ENCODE peak calls at places on chromosomes 13 and 19, in five cellular contexts. C is psoas muscle, V is tibial nerve, D is foreskin fibroblast, F is cardiac muscle cell. O is an unnamed sample.

GRCh38 chr19:8185343-8186068 is 23.7 kb upstream of the CERS4 start:
- DNase-seq in C (no peak), F (no peak), V (no peak), D (no peak), O (no peak)

GRCh38 chr19:27901078-27901477 is 1311.9 kb downstream of the UQCRFS1 start:
- DNase-seq in C (no peak), F (no peak), D (no peak), V (no peak), O (no peak)

GRCh38 chr19:46601318-46602224 is at the start of gene CALM3:
- DNase-seq in V (no peak), C (no peak), D (peak), F (no peak), O (no peak)

GRCh38 chr13:23289917-23290357 is 109.2 kb downstream of the SGCG start:
- DNase-seq in C (no peak), F (no peak), V (no peak), D (peak), O (peak)

GRCh38 chr19:19460761-19461265 is 54.5 kb downstream of the TSSK6 start:
- DNase-seq in V (peak), C (peak), F (peak), D (peak), O (peak)

GRCh38 chr13:59906413-59907027 is 257.2 kb downstream of the DIAPH3 start:
- DNase-seq in C (no peak), V (no peak), D (peak), F (peak), O (peak)

GRCh38 chr19:42132851-42133528 is 744 bp upstream of the POU2F2 start:
- DNase-seq in F (peak), D (peak), C (peak), V (peak), O (peak)

GRCh38 chr19:18814063-18814462 is 17.7 kb upstream of the UPF1 start:
- DNase-seq in C (peak), V (no peak), F (no peak), D (no peak), O (peak)

GRCh38 chr13:33140161-33140560 is 123.9 kb downstream of the KL start:
- DNase-seq in F (no peak), D (no peak), V (no peak), C (no peak), O (no peak)

GRCh38 chr19:5827891-5828660 is 11.4 kb downstream of the FUT6 start:
- DNase-seq in V (peak), F (peak), C (peak), D (peak), O (peak)

GRCh38 chr19:49515767-49516166 is 3.3 kb downstream of the FCGRT start:
- DNase-seq in F (no peak), V (no peak), C (peak), D (peak), O (no peak)

GRCh38 chr13:53142301-53142700 is 113.7 kb downstream of the OLFM4 start:
- DNase-seq in D (no peak), C (no peak), F (no peak), V (no peak), O (peak)

GRCh38 chr13:34750078-34750703 is 191.9 kb upstream of the NBEA start:
- DNase-seq in F (peak), C (no peak), V (no peak), D (peak), O (no peak)

GRCh38 chr13:44149821-44150220 is 223.8 kb upstream of the SERP2 start:
- DNase-seq in F (no peak), D (no peak), C (no peak), V (no peak), O (no peak)

DNA sequence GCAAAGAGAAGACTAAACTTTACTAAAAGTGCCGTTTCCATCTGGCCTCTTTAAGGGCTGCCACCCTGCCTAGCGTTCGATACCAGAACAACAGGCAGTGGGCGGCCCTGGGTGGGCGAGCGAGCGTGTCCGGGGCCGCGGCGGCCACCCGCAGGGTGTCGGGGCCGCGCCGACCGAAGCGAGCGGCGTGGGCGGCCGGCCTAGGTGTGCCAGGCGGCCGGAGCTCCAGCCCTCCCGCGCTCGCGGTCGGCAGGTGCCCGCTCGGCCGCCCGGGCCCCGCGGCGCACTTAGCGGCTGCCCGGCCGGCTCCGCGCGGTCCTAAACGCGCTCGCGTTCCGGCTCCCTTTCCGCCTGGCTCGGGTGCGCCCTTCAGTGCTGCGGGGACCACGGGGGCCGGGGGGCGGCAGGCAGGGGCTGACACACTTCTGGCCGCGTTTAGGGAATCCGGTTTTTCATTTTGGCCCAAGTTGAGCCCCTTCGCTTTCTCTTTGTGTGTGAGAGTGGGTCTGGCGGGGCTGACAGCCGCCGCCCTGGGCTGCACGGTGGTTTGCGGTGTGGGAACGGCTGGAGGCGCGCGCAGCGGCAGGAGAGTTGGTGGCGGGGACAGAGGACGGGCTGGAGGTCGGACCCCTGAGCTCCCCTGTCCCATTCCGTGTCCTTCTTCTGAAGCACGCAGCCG is 2.9 kb downstream of the FGF9 start:
- DNase-seq in D (peak), F (peak), C (peak), V (no peak), O (no peak)
- H3K4me3 ChIP-seq in D (peak), F (peak), C (peak), V (peak), O (peak)

GRCh38 chr19:17751103-17751911 is at the start of gene FCHO1:
- DNase-seq in V (no peak), F (no peak), D (no peak), C (no peak), O (no peak)
- H3K4me3 ChIP-seq in V (no peak), F (no peak), D (no peak), C (no peak), O (no peak)

GRCh38 chr19:45376045-45376724 is 5.8 kb upstream of the ERCC2 start:
- DNase-seq in V (no peak), F (peak), D (peak), C (peak), O (peak)
- H3K4me3 ChIP-seq in V (no peak), F (no peak), D (no peak), C (no peak), O (no peak)

GRCh38 chr13:52036037-52036436 is 11.5 kb downstream of the UTP14C start:
- DNase-seq in D (no peak), V (no peak), C (no peak), F (no peak), O (no peak)

GRCh38 chr13:52033039-52033438 is 8.5 kb downstream of the UTP14C start:
- DNase-seq in D (no peak), F (no peak), C (no peak), V (no peak), O (no peak)

GRCh38 chr13:52029569-52029968 is 5.1 kb downstream of the UTP14C start:
- DNase-seq in C (no peak), D (no peak), F (no peak), V (no peak), O (no peak)

GRCh38 chr13:52034616-52035226 is 10.2 kb downstream of the UTP14C start:
- DNase-seq in C (no peak), D (peak), F (no peak), V (no peak), O (no peak)
- H3K4me3 ChIP-seq in C (no peak), D (no peak), F (no peak), V (no peak), O (no peak)

GRCh38 chr19:56119585-56119978 is 1.5 kb downstream of the ZNF787 start:
- DNase-seq in C (peak), V (no peak), D (peak), F (no peak), O (peak)

GRCh38 chr19:56118666-56119584 is 2.2 kb downstream of the ZNF787 start:
- DNase-seq in C (no peak), F (no peak), V (no peak), D (no peak), O (no peak)

GRCh38 chr19:56121180-56122167 is at the start of gene ZNF787:
- DNase-seq in V (peak), F (peak), D (peak), C (peak), O (peak)

GRCh38 chr19:56120002-56120370 is 1.1 kb downstream of the ZNF787 start:
- DNase-seq in D (no peak), V (no peak), F (no peak), C (no peak), O (no peak)

DNA sequence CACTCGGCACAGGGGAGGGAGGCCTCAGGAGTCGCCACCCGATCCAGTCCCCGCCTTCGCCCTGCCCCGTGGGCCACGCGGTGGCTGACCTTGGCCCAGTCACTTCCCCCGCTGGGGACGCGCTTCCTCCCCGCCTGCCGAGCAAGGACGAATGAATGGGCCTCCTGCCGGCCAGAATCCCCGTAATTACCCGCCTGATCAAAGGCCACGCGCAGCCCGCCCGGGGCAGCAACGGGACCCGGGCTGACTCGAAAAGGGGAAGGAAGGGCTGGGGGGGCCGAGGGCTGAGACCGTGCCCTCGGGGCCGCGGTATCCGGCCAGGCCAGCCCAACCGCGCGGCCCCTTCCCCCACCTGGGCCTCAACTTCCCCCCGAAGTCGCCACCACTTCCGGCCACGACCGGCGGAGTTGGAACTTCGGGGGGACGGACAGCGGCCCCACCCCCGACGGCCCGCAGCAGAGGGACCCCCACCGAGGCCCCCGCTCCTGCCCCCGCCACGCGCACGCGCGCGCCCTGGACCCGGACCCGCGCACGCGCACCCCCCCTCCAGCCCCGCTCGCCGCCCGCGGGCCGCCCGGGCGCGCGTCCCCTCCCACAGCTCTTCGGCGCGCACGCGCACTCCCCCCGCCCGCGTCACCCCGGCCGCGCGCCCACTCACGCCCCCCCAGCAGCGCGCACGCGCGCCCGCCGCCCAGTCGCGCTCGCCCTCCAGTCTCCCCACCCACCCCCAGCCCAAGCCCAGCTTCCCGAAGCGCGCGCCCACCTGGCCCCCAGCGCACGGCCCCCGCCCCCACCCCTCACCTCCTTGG is 520 bp downstream of the ZNF787 start:
- DNase-seq in V (peak), D (peak), C (peak), F (peak), O (peak)
- H3K4me3 ChIP-seq in V (peak), D (peak), C (peak), F (peak), O (peak)

GRCh38 chr13:109704771-109705628 is 81.4 kb downstream of the IRS2 start:
- DNase-seq in F (no peak), V (no peak), D (peak), C (peak), O (no peak)

GRCh38 chr13:109703250-109703649 is 83.1 kb downstream of the IRS2 start:
- DNase-seq in V (no peak), C (no peak), F (no peak), D (no peak), O (no peak)

GRCh38 chr13:109706015-109706715 is 80.2 kb downstream of the IRS2 start:
- DNase-seq in V (no peak), F (no peak), C (no peak), D (no peak), O (no peak)

GRCh38 chr13:109708014-109708617 is 78.3 kb downstream of the IRS2 start:
- DNase-seq in V (no peak), F (no peak), D (no peak), C (no peak), O (no peak)

GRCh38 chr13:109707044-109707794 is 79.2 kb downstream of the IRS2 start:
- DNase-seq in C (no peak), V (no peak), F (no peak), D (no peak), O (no peak)
- H3K4me3 ChIP-seq in C (no peak), V (no peak), F (no peak), D (no peak), O (no peak)

DNA sequence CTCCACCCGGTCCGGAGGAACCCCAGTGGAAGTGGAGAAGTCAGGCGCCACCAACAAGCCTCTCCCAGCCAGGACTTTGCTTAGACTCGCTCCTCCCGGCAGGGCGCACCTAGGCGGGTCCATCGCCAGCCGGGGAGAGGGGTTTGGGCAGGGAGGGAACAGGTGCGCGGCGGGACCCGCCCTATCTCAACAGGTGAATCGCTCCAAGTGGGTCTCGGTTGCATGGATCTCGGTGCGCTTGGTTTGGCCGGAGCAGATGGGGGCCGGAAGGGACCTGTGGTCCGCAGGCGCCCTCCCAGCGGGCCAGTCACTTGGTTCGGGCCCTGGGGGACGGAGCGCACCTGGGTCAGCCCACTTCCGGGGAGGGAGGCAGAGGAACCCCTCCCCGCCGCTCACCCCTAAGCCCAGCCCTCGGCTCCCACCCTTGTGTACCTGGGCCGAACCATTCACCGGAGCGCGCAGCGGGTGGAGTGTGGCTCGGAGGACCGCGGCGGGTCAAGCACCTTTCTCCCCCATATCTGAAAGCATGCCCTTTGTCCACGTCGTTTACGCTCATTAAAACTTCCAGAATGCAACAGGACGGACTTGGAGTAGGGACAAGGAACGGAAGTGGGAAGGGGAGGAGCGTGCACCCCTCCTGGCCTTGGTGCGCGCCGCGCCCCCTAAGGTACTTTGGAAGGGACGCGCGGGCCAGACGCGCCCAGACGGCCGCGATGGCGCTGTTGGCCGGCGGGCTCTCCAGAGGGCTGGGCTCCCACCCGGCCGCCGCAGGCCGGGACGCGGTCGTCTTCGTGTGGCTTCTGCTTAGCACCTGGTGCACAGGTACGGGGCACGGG is at the start of gene LSR:
- DNase-seq in V (no peak), C (peak), F (peak), D (no peak), O (no peak)
- H3K4me3 ChIP-seq in V (peak), C (peak), F (peak), D (peak), O (no peak)

GRCh38 chr19:31316201-31316951 is 32.9 kb downstream of the TSHZ3 start:
- DNase-seq in D (peak), V (no peak), C (peak), F (no peak), O (peak)

GRCh38 chr19:31314156-31314555 is 35.1 kb downstream of the TSHZ3 start:
- DNase-seq in V (no peak), D (no peak), F (no peak), C (no peak), O (no peak)

GRCh38 chr19:31317098-31317497 is 32.1 kb downstream of the TSHZ3 start:
- DNase-seq in C (no peak), F (no peak), D (no peak), V (no peak), O (no peak)

GRCh38 chr19:31314849-31315620 is 34.2 kb downstream of the TSHZ3 start:
- DNase-seq in C (no peak), F (no peak), D (peak), V (no peak), O (no peak)

GRCh38 chr19:31315621-31316011 is 33.6 kb downstream of the TSHZ3 start:
- DNase-seq in C (no peak), D (no peak), F (no peak), V (no peak), O (no peak)
- H3K4me3 ChIP-seq in C (no peak), D (no peak), F (no peak), V (no peak), O (no peak)

DNA sequence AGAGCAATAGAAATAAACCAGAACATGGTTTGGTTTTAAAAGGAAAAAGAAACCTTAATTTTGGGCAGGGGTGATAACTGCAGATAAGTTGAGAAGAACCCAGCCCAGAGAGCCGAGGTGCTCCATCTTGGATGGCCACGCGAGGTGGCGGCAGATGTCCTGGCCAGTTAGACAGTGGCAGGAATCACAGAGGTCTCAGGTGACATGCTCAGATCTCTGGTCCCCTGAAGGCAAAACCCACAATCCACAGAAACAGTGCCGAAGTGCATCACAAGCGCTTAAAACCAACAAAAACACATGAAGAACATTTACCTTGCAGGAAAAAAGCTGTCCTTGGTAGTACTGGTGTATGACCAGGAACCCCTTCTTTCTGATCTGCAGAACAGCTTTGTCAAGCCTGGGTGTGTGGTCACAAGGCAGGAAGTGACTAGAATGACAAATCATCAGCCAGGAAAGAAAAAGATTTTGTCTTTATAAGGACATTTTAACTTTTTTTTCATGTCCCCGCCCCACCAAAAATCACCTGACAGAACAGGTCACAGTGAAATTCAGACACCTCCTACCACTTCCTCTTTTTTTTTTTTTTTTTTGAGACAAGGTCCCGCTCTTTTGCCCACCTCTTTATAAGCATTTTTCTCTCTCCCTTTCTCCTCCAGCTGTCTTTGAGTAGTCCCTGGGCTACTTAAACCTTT is at the start of gene LCP1:
- DNase-seq in D (no peak), C (no peak), V (no peak), F (no peak), O (no peak)
- H3K4me3 ChIP-seq in D (no peak), C (peak), V (peak), F (no peak), O (no peak)

O was measured in AG10803.